ENCODE peak calls at places on chromosomes 16 and 17, in five cellular contexts. C is heart left ventricle, M is stomach, J is breast epithelium, G is transverse colon. O is an unnamed sample. For H3K4me1, the result is how much of the 10 kb centered on the place peaks cover.

GRCh38 chr16:76535-77272 is 1.3 kb upstream of the MPG start:
- DNase-seq in C (peak), M (peak), J (no peak), G (peak), O (peak)

GRCh38 chr16:3458852-3459361 is 15.4 kb downstream of the NAA60 start:
- DNase-seq in C (no peak), M (peak), J (no peak), G (peak), O (peak)

GRCh38 chr17:73430848-73431247 is 119.0 kb upstream of the CDC42EP4 start:
- DNase-seq in C (no peak), M (no peak), J (no peak), G (no peak), O (peak)

GRCh38 chr17:80917716-80918560 is 73.7 kb upstream of the CHMP6 start:
- DNase-seq in C (peak), M (no peak), J (no peak), G (no peak), O (no peak)

GRCh38 chr16:27779719-27780161 is 229.8 kb downstream of the KATNIP start:
- DNase-seq in C (no peak), M (peak), J (peak), G (no peak), O (no peak)

GRCh38 chr17:59106463-59107305 is at the start of gene TRIM37:
- DNase-seq in C (peak), M (peak), J (peak), G (peak), O (peak)

GRCh38 chr17:41645371-41646063 is 21.1 kb upstream of the KRT17 start:
- DNase-seq in C (no peak), M (no peak), J (peak), G (no peak), O (no peak)

GRCh38 chr17:50605434-50605833 is 29.2 kb upstream of the ABCC3 start:
- DNase-seq in C (no peak), M (no peak), J (no peak), G (no peak), O (no peak)

GRCh38 chr17:8126306-8127066 is 2.6 kb upstream of the HES7 start:
- DNase-seq in C (no peak), M (no peak), J (no peak), G (peak), O (peak)

GRCh38 chr17:3911271-3912053 is 4.8 kb downstream of the P2RX1 start:
- DNase-seq in C (no peak), M (no peak), J (peak), G (peak), O (no peak)

GRCh38 chr16:70805787-70806186 is 4.8 kb upstream of the VAC14 start:
- DNase-seq in C (no peak), M (no peak), J (no peak), G (no peak), O (no peak)

GRCh38 chr16:79843631-79844043 is 243.1 kb upstream of the MAF start:
- DNase-seq in C (no peak), M (no peak), J (no peak), G (no peak), O (no peak)

GRCh38 chr17:12985431-12986285 is 32.2 kb downstream of the ELAC2 start:
- DNase-seq in C (peak), M (no peak), J (no peak), G (no peak), O (no peak)

GRCh38 chr16:26957283-26957859 is 109.4 kb upstream of the C16orf82 start:
- DNase-seq in C (no peak), M (no peak), J (no peak), G (no peak), O (no peak)

GRCh38 chr16:7456221-7456620 is 123.6 kb downstream of the RBFOX1 start:
- DNase-seq in C (no peak), M (no peak), J (no peak), G (no peak), O (no peak)

GRCh38 chr17:8318010-8318409 is 8.0 kb downstream of the ARHGEF15 start:
- DNase-seq in C (no peak), M (no peak), J (no peak), G (no peak), O (no peak)

GRCh38 chr17:58333396-58334207 is 5.0 kb upstream of the TSPOAP1 start:
- DNase-seq in C (no peak), M (no peak), J (no peak), G (no peak), O (no peak)

GRCh38 chr16:27169511-27170071 is 33.7 kb upstream of the KDM8 start:
- DNase-seq in C (no peak), M (peak), J (no peak), G (peak), O (no peak)

GRCh38 chr17:10178789-10179075 is 19.7 kb downstream of the GAS7 start:
- DNase-seq in C (no peak), M (no peak), J (no peak), G (no peak), O (no peak)

GRCh38 chr16:6558661-6559060 is 774.0 kb upstream of the RBFOX1 start:
- DNase-seq in C (no peak), M (no peak), J (no peak), G (no peak), O (no peak)

GRCh38 chr17:62998665-62999393 is 32.8 kb downstream of the TANC2 start:
- DNase-seq in C (no peak), M (no peak), J (no peak), G (no peak), O (no peak)

GRCh38 chr17:62994931-62995330 is 28.9 kb downstream of the TANC2 start:
- DNase-seq in C (no peak), M (no peak), J (no peak), G (no peak), O (no peak)

GRCh38 chr17:62996221-62996620 is 30.2 kb downstream of the TANC2 start:
- DNase-seq in C (no peak), M (no peak), J (no peak), G (no peak), O (no peak)

DNA sequence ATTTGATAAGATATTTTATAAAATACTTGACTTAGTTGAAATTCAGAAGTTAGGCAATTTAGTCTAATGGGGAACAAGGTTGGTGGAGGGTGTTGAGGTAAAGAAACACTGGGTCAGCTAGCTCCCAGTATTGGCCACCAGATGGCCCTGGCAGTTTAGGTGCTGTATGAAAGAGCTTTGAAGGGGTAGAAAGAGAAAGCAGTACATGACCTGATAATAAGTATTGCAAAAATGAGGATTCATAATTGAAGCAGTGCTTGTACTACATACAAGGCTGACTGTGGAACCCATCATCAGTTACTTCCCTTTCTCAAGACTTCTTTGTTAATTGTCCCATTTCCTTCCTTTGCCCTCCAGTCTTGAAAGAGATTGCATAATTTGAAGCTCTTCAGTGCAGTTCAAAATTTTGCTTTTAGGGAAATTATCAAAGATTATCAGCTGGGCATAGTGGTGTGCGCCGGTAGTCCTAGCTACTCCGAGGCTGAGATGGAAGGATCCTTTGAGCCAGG is 29.4 kb downstream of the TANC2 start:
- DNase-seq in C (no peak), M (peak), J (no peak), G (peak), O (peak)
- H3K4me3 ChIP-seq in C (no peak), M (no peak), J (no peak), G (no peak), O (no peak)

GRCh38 chr16:74735554-74735953 is 34.9 kb upstream of the MLKL start:
- DNase-seq in C (no peak), M (no peak), J (no peak), G (no peak), O (no peak)
- H3K4me1 ChIP-seq in C (under half), M (under half), J (under half), G (under half), O (under half)

DNA sequence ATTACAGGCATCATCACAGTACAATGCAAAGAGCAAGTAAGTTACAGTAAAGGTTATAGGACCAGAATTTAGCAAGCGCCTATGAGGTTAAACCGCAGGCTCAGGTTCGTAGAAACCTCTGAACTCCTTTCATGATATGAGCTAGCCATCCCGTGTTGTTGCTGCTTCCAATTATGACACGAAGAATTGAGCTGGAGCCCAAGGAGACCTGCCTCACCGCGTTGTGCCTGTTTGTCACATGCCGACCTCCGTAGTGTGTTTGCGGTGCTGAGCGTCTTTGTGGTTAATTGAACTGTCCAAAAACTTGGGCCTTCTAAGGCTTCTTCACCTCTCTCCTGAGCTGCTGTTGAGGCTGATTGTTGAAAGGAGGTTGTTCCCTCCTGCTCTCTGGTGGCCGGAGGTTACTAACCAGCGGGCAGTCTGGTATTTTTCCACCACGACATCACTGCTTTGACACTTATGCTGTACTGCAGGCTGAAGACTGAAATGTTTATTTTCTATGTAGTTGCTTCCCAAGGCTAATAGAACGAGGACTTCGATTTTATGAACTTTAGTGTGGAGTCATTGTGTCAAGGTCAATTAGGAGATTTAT is 67.5 kb downstream of the SEC14L1 start:
- DNase-seq in C (peak), M (peak), J (no peak), G (no peak), O (peak)
- TF ChIP-seq POLR2A in C (no peak), M (no peak), J (no peak), G (no peak), O (no peak)

DNA sequence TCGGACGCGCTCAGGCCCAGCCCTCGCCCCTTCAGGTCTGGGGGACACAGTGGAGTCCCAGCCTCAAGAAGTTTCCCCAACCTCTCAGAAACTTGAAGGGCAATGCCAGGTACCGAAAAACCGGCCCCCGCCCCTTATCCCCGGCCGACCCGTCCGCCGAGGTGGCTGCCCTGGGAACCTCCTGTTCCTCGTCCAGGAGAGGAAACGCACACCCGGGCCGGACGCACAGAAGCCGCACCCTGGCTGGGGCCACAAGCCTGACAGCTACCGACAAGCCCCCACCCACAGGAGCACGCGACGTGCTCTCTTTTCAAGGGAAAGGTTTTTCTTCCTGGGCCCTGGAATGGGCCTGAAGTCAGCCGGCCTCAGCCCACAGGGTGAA is 37.2 kb downstream of the CBFA2T3 start:
- DNase-seq in C (peak), M (no peak), J (no peak), G (no peak), O (peak)
- H3K4me3 ChIP-seq in C (peak), M (peak), J (peak), G (peak), O (peak)

GRCh38 chr16:89099905-89100304 is 6.3 kb downstream of the ACSF3 start:
- DNase-seq in C (no peak), M (no peak), J (no peak), G (peak), O (no peak)
- H3K4me1 ChIP-seq in C (under half), M (under half), J (under half), G (half or more), O (under half)

DNA sequence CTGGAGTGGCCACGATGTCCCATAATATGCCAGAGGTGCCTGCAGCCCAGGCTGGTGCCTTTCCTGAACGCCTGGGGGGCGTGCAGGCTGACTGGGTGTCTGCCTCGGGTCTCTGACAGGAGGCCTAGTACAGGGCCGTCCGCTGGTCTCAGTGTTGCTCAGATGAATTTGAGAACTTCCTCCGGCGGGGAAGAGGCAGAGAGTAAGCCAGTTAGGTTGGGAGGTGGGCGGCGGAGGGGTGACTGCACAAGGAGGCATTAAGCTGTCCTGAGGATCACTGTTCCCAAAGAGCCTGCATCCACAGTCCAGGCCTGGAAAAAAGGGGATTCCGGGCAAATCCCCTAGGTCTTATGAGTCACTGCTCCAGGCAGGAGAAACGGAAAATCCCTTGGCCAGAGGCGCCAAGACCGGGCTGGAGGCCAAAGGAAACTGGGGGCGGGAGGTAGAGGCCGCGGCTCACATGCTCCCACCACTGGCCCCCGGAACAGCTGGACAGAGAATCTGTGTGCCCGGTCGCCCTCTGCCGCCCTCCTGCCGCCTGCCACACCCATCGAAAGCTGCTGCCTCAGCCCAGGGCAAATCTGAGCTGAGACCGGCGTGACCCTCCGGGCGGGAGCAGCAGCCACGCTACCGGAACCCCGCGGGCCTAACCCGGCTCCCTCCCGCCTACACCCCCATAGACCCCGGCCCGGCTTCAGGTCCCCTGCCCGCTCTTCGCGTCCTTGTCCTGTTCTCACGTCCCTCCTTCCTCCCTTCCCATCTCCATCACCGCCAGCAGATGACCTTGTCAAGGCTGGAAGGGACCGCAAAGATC is 1.2 kb downstream of the TRIM47 start:
- DNase-seq in C (peak), M (peak), J (peak), G (peak), O (peak)
- TF ChIP-seq POLR2A in C (no peak), M (no peak), J (no peak), G (no peak), O (peak)

DNA sequence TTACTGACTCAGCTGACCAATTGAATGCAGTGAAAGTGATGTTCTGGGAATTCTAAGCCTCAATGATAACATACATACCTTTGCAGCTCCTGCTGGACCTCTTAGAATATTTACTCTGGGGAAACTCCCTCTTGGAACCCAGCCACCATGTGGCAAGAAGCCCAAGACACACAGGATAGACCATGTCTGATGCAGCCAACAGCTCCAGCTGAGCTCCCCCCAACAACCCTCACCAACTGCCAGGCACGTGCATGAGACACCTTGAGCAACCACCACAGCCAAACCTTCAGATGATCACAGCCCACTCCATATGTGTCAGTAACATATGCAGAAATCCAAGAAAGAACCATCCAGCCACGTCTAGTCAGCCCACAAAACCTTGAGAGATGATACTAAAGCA is 53.0 kb downstream of the XYLT1 start:
- DNase-seq in C (no peak), M (no peak), J (no peak), G (peak), O (no peak)
- H3K4me3 ChIP-seq in C (no peak), M (no peak), J (no peak), G (no peak), O (no peak)

GRCh38 chr16:23124315-23124714 is 24.9 kb downstream of the USP31 start:
- DNase-seq in C (peak), M (no peak), J (no peak), G (no peak), O (no peak)
- H3K4me1 ChIP-seq in C (under half), M (under half), J (under half), G (under half), O (under half)

DNA sequence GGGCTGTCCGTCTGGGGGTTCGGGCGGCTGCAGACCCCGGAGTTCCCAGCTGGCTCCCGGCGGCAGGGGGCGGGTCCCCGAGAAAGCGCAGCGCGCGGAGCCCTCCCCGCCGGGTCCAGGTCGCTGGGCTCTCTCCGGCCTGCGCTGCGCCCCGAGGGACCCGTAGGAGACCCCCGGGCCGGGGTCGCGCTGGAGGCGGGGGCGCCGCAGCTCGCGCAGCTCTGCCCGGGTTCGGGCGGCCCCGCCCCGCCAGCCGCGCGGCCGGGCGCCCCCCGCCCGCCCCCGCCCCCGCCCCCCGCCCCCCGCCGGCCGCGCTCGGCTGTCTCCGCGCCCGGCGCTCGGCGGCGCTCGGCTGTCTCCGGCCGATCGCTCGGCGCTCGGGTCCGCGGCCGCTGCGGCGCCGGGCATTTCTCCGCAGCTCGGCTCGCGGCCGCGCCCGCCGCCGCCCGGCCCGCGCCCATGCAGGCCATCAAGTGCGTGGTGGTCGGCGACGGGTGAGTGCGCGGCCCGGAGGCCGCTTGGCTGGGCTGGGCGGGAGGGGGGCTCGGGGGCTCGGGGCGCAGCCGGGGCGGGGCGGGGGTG is at the start of gene RAC3:
- DNase-seq in C (no peak), M (no peak), J (no peak), G (no peak), O (no peak)
- TF ChIP-seq POLR2A in C (no peak), M (no peak), J (no peak), G (no peak), O (no peak)

O was measured in body of pancreas.